ENCODE peak calls at places on chromosomes 5 and 9, in six cellular contexts. One of them, this sample, is unnamed.

GRCh38 chr9:8783999-8784398 is 984.4 kb upstream of the DMAC1 start:
- DNase-seq in SK-N-SH: no peak
- DNase-seq in MM.1S: no peak
- DNase-seq in GM23248: no peak
- DNase-seq in neural progenitor cell: no peak
- DNase-seq in HCT116: no peak
- DNase-seq in this sample: no peak

GRCh38 chr9:88808019-88808656 is 183.1 kb upstream of the S1PR3 start:
- DNase-seq in MM.1S: no peak
- DNase-seq in HCT116: no peak
- DNase-seq in SK-N-SH: peak; percentile 69
- DNase-seq in GM23248: peak; percentile 33
- DNase-seq in neural progenitor cell: no peak
- DNase-seq in this sample: no peak

GRCh38 chr9:124122321-124122720 is 110.8 kb downstream of the LHX2 start:
- DNase-seq in HCT116: no peak
- DNase-seq in GM23248: peak; percentile 44
- DNase-seq in SK-N-SH: no peak
- DNase-seq in MM.1S: no peak
- DNase-seq in neural progenitor cell: no peak
- DNase-seq in this sample: no peak

GRCh38 chr9:133256057-133256461 is 18.9 kb downstream of the ABO start:
- DNase-seq in neural progenitor cell: no peak
- DNase-seq in MM.1S: no peak
- DNase-seq in HCT116: no peak
- DNase-seq in GM23248: no peak
- DNase-seq in SK-N-SH: no peak
- DNase-seq in this sample: no peak

GRCh38 chr5:155546075-155546474 is 532.5 kb downstream of the KIF4B start:
- DNase-seq in neural progenitor cell: no peak
- DNase-seq in SK-N-SH: no peak
- DNase-seq in HCT116: no peak
- DNase-seq in MM.1S: no peak
- DNase-seq in GM23248: no peak
- DNase-seq in this sample: no peak

GRCh38 chr5:68661237-68661636 is 432.6 kb upstream of the SLC30A5 start:
- DNase-seq in HCT116: no peak
- DNase-seq in MM.1S: no peak
- DNase-seq in neural progenitor cell: peak; percentile 42
- DNase-seq in GM23248: peak; percentile 57
- DNase-seq in SK-N-SH: no peak
- DNase-seq in this sample: peak; percentile 27

GRCh38 chr5:128537306-128537998 is 593 bp downstream of the FBN2 start:
- DNase-seq in SK-N-SH: peak; percentile 14
- DNase-seq in MM.1S: peak; percentile 58
- DNase-seq in GM23248: peak; percentile 79
- DNase-seq in HCT116: no peak
- DNase-seq in neural progenitor cell: peak; percentile 73
- DNase-seq in this sample: peak; percentile 27

GRCh38 chr9:116237456-116237855 is 83.9 kb downstream of the PAPPA start:
- DNase-seq in GM23248: peak; percentile 47
- DNase-seq in SK-N-SH: no peak
- DNase-seq in HCT116: no peak
- DNase-seq in MM.1S: no peak
- DNase-seq in neural progenitor cell: no peak
- DNase-seq in this sample: no peak

GRCh38 chr9:98248737-98249474 is 6.5 kb downstream of the TBC1D2 start:
- DNase-seq in MM.1S: no peak
- DNase-seq in GM23248: peak; percentile 98
- DNase-seq in neural progenitor cell: no peak
- DNase-seq in SK-N-SH: no peak
- DNase-seq in HCT116: no peak
- DNase-seq in this sample: peak; percentile 62

GRCh38 chr9:92299116-92299515 is 5.6 kb upstream of the IARS1 start:
- DNase-seq in SK-N-SH: no peak
- DNase-seq in GM23248: no peak
- DNase-seq in HCT116: no peak
- DNase-seq in MM.1S: no peak
- DNase-seq in neural progenitor cell: no peak
- DNase-seq in this sample: no peak

GRCh38 chr5:2129581-2130272 is 247.0 kb upstream of the IRX4 start:
- DNase-seq in SK-N-SH: no peak
- DNase-seq in neural progenitor cell: no peak
- DNase-seq in MM.1S: no peak
- DNase-seq in HCT116: no peak
- DNase-seq in GM23248: no peak
- DNase-seq in this sample: no peak

GRCh38 chr9:16182784-16183183 is 629.9 kb downstream of the CCDC171 start:
- DNase-seq in SK-N-SH: no peak
- DNase-seq in MM.1S: no peak
- DNase-seq in HCT116: no peak
- DNase-seq in neural progenitor cell: no peak
- DNase-seq in GM23248: no peak
- DNase-seq in this sample: no peak
- H3K79me2 ChIP-seq in SK-N-SH: no peaks in the 10 kb centered on the region
- H3K79me2 ChIP-seq in MM.1S: no peaks in the 10 kb centered on the region
- H3K79me2 ChIP-seq in HCT116: no peaks in the 10 kb centered on the region
- H3K79me2 ChIP-seq in neural progenitor cell: no peaks in the 10 kb centered on the region
- H3K79me2 ChIP-seq in GM23248: no peaks in the 10 kb centered on the region
- H3K79me2 ChIP-seq in this sample: no peaks in the 10 kb centered on the region

GRCh38 chr5:102608414-102608813 is 109.6 kb upstream of the SLCO6A1 start:
- DNase-seq in neural progenitor cell: no peak
- DNase-seq in MM.1S: no peak
- DNase-seq in GM23248: no peak
- DNase-seq in SK-N-SH: no peak
- DNase-seq in HCT116: no peak
- DNase-seq in this sample: no peak

GRCh38 chr5:102599289-102599688 is 100.5 kb upstream of the SLCO6A1 start:
- DNase-seq in SK-N-SH: no peak
- DNase-seq in HCT116: no peak
- DNase-seq in MM.1S: no peak
- DNase-seq in neural progenitor cell: no peak
- DNase-seq in GM23248: no peak
- DNase-seq in this sample: peak; percentile 82

GRCh38 chr5:102600964-102601363 is 102.2 kb upstream of the SLCO6A1 start:
- DNase-seq in HCT116: no peak
- DNase-seq in neural progenitor cell: no peak
- DNase-seq in MM.1S: no peak
- DNase-seq in GM23248: peak; percentile 57
- DNase-seq in SK-N-SH: no peak
- DNase-seq in this sample: peak; percentile 78

DNA sequence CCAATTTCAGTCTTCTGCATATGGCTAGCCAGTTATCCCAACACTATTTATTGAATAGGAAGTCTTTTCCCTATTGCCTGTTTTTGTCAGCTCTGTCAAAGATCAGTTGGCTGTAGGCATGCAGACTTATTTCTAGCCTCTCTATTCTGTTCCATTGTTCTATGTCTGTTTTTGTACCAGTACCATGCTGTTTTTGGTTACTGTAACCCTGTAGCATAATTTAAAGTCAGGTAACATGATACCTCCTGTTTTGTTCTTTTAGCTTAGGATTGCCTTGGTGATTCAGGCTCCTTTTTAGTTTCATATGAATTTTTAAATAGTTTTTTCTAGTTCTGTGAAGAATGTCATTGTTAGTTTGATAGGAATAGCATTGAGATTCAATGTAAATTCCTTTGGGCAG is 104.9 kb upstream of the SLCO6A1 start:
- DNase-seq in HCT116: no peak
- DNase-seq in MM.1S: no peak
- DNase-seq in neural progenitor cell: no peak
- DNase-seq in GM23248: no peak
- DNase-seq in SK-N-SH: no peak
- DNase-seq in this sample: no peak
- H3K9ac ChIP-seq in HCT116: no peak overlapping the region
- H3K9ac ChIP-seq in MM.1S: no peak overlapping the region
- H3K9ac ChIP-seq in neural progenitor cell: no peak overlapping the region
- H3K9ac ChIP-seq in GM23248: no peak overlapping the region
- H3K9ac ChIP-seq in SK-N-SH: no peak overlapping the region
- H3K9ac ChIP-seq in this sample: no peak overlapping the region

GRCh38 chr9:134313470-134313869 is 12.8 kb upstream of the RXRA start:
- DNase-seq in neural progenitor cell: no peak
- DNase-seq in HCT116: no peak
- DNase-seq in GM23248: peak; percentile 23
- DNase-seq in SK-N-SH: no peak
- DNase-seq in MM.1S: no peak
- DNase-seq in this sample: no peak
- TF ChIP-seq EZH2phosphoT487 in neural progenitor cell: no peak
- TF ChIP-seq EZH2phosphoT487 in HCT116: no peak
- TF ChIP-seq EZH2phosphoT487 in GM23248: no peak
- TF ChIP-seq EZH2phosphoT487 in SK-N-SH: no peak
- TF ChIP-seq EZH2phosphoT487 in MM.1S: no peak
- TF ChIP-seq EZH2phosphoT487 in this sample: no peak

GRCh38 chr9:33133186-33133585 is 34.0 kb downstream of the B4GALT1 start:
- DNase-seq in GM23248: no peak
- DNase-seq in HCT116: no peak
- DNase-seq in neural progenitor cell: no peak
- DNase-seq in MM.1S: no peak
- DNase-seq in SK-N-SH: no peak
- DNase-seq in this sample: no peak

GRCh38 chr9:33132249-33132772 is 34.8 kb downstream of the B4GALT1 start:
- DNase-seq in MM.1S: no peak
- DNase-seq in HCT116: no peak
- DNase-seq in SK-N-SH: no peak
- DNase-seq in GM23248: peak; percentile 94
- DNase-seq in neural progenitor cell: no peak
- DNase-seq in this sample: peak; percentile 68

GRCh38 chr9:33130961-33131360 is 36.2 kb downstream of the B4GALT1 start:
- DNase-seq in HCT116: no peak
- DNase-seq in neural progenitor cell: no peak
- DNase-seq in MM.1S: no peak
- DNase-seq in GM23248: no peak
- DNase-seq in SK-N-SH: no peak
- DNase-seq in this sample: no peak

GRCh38 chr9:33130501-33130900 is 36.6 kb downstream of the B4GALT1 start:
- DNase-seq in MM.1S: no peak
- DNase-seq in GM23248: peak; percentile 88
- DNase-seq in neural progenitor cell: no peak
- DNase-seq in SK-N-SH: no peak
- DNase-seq in HCT116: no peak
- DNase-seq in this sample: peak; percentile 38

DNA sequence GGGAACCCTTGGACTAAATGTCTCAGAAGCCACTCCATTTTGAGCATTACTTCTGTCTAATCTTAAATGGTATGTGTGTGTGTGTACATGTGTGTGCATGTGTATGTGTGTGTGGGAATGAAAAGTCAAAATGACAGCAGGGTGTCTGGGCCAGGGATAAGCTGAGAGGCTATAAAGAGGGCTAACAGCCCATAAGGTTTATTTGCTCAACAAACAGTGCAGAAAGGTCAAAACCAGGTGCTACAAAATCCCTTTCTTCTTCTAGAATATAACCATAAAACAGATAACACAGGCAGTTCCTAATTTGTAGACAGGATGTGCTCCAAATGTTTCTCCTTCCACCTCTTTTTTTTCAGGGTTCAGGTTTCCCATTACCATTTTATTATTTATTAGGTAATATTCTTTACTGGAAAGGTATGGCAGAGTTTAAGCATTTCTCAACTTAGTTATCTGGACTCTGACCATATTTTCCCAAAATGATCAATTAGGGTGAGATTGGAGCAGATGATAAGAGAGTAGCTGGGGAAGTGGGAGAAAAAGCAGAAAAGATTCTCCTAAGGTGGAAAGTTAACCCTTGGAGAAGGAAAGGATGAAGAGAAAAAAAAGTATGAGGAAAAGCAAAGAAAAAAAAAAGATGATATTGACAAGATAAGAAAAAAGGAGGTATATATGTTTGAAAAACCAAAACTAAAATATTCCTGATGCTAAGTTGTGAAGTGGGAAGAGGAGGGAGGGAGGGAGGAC is 35.5 kb downstream of the B4GALT1 start:
- DNase-seq in HCT116: no peak
- DNase-seq in SK-N-SH: no peak
- DNase-seq in MM.1S: no peak
- DNase-seq in neural progenitor cell: no peak
- DNase-seq in GM23248: no peak
- DNase-seq in this sample: no peak
- H3K79me2 ChIP-seq in HCT116: no peaks in the 10 kb centered on the region
- H3K79me2 ChIP-seq in SK-N-SH: peaks cover 46% of the 10 kb centered on the region
- H3K79me2 ChIP-seq in MM.1S: peaks cover 26% of the 10 kb centered on the region
- H3K79me2 ChIP-seq in neural progenitor cell: no peaks in the 10 kb centered on the region
- H3K79me2 ChIP-seq in GM23248: peaks cover 97% of the 10 kb centered on the region
- H3K79me2 ChIP-seq in this sample: peaks cover 23% of the 10 kb centered on the region

DNA sequence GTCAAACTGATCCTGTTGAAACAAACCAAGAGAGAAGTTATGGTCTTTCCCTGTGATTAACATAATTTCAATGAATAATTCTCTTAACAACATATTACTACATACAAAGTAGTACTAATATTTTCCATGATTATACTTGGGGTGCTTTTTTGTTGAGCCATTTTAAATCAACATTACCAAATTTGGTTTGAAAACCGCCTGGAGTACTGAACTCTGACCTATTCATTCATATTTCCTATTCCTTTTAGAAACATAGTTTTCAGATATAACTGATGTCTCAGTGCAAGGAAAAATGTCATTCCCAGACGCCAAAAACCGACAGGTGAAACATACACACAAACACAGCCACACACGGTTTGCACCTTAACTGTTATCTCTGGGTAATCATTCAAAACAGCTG is 48.0 kb downstream of the FNBP1 start:
- DNase-seq in MM.1S: no peak
- DNase-seq in SK-N-SH: no peak
- DNase-seq in GM23248: peak; percentile 19
- DNase-seq in HCT116: no peak
- DNase-seq in neural progenitor cell: no peak
- DNase-seq in this sample: no peak
- H3K9ac ChIP-seq in MM.1S: no peak overlapping the region
- H3K9ac ChIP-seq in SK-N-SH: no peak overlapping the region
- H3K9ac ChIP-seq in GM23248: no peak overlapping the region
- H3K9ac ChIP-seq in HCT116: no peak overlapping the region
- H3K9ac ChIP-seq in neural progenitor cell: no peak overlapping the region
- H3K9ac ChIP-seq in this sample: no peak overlapping the region

GRCh38 chr9:36486933-36487481 is 85.7 kb upstream of the MELK start:
- DNase-seq in GM23248: peak; percentile 60
- DNase-seq in SK-N-SH: peak; percentile 77
- DNase-seq in neural progenitor cell: peak; percentile 63
- DNase-seq in MM.1S: peak; percentile 40
- DNase-seq in HCT116: no peak
- DNase-seq in this sample: no peak

GRCh38 chr9:36487482-36488321 is 85.0 kb upstream of the MELK start:
- DNase-seq in HCT116: peak; percentile 73
- DNase-seq in GM23248: peak; percentile 97
- DNase-seq in SK-N-SH: peak; percentile 96
- DNase-seq in neural progenitor cell: peak; percentile 99
- DNase-seq in MM.1S: peak; percentile 96
- DNase-seq in this sample: peak; percentile 90

GRCh38 chr9:36484124-36484523 is 84.1 kb upstream of the RNF38 start:
- DNase-seq in HCT116: no peak
- DNase-seq in SK-N-SH: no peak
- DNase-seq in MM.1S: no peak
- DNase-seq in neural progenitor cell: no peak
- DNase-seq in GM23248: no peak
- DNase-seq in this sample: no peak

GRCh38 chr9:36486454-36486932 is 86.2 kb upstream of the MELK start:
- DNase-seq in HCT116: no peak
- DNase-seq in SK-N-SH: no peak
- DNase-seq in GM23248: peak; percentile 52
- DNase-seq in neural progenitor cell: peak; percentile 45
- DNase-seq in MM.1S: peak; percentile 10
- DNase-seq in this sample: no peak

GRCh38 chr9:36485647-36486453 is 85.8 kb upstream of the RNF38 start:
- DNase-seq in HCT116: no peak
- DNase-seq in neural progenitor cell: peak; percentile 68
- DNase-seq in GM23248: peak; percentile 64
- DNase-seq in SK-N-SH: peak; percentile 34
- DNase-seq in MM.1S: no peak
- DNase-seq in this sample: peak; percentile 14
- TF ChIP-seq EZH2phosphoT487 in HCT116: no peak
- TF ChIP-seq EZH2phosphoT487 in neural progenitor cell: no peak
- TF ChIP-seq EZH2phosphoT487 in GM23248: no peak
- TF ChIP-seq EZH2phosphoT487 in SK-N-SH: no peak
- TF ChIP-seq EZH2phosphoT487 in MM.1S: no peak
- TF ChIP-seq EZH2phosphoT487 in this sample: no peak

GRCh38 chr5:98783051-98783649 is 9.7 kb downstream of the RGMB start:
- DNase-seq in neural progenitor cell: no peak
- DNase-seq in MM.1S: no peak
- DNase-seq in HCT116: no peak
- DNase-seq in GM23248: peak; percentile 11
- DNase-seq in SK-N-SH: no peak
- DNase-seq in this sample: no peak
- H3K79me2 ChIP-seq in neural progenitor cell: peaks cover 100% of the 10 kb centered on the region
- H3K79me2 ChIP-seq in MM.1S: no peaks in the 10 kb centered on the region
- H3K79me2 ChIP-seq in HCT116: peaks cover 95% of the 10 kb centered on the region
- H3K79me2 ChIP-seq in GM23248: peaks cover 100% of the 10 kb centered on the region
- H3K79me2 ChIP-seq in SK-N-SH: peaks cover 100% of the 10 kb centered on the region
- H3K79me2 ChIP-seq in this sample: peaks cover 99% of the 10 kb centered on the region

This sample was measured in PC-3.